ENCODE peak calls at places on chromosomes 7 and 10, in four cellular contexts. Q, A, N and E are unnamed samples.

GRCh38 chr7:28465697-28466096 is 53.4 kb downstream of the CREB5 start:
- DNase-seq in Q (no peak), A (no peak), N (no peak), E (no peak)

GRCh38 chr7:13989944-13990295 is 454 bp upstream of the ETV1 start:
- DNase-seq in Q (no peak), A (no peak), N (peak; percentile 20), E (no peak)

GRCh38 chr10:74917481-74918077 is 91.2 kb downstream of the KAT6B start:
- DNase-seq in Q (no peak), A (no peak), N (no peak), E (no peak)

GRCh38 chr7:121140790-121141189 is 152.3 kb downstream of the CPED1 start:
- DNase-seq in Q (no peak), A (no peak), N (no peak), E (no peak)

GRCh38 chr7:3162286-3162685 is 118.6 kb upstream of the CARD11 start:
- DNase-seq in Q (no peak), A (no peak), N (no peak), E (no peak)

GRCh38 chr7:143380264-143380645 is 890 bp upstream of the ZYX start:
- DNase-seq in Q (peak; percentile 96), A (peak; percentile 89), N (peak; percentile 83), E (peak; percentile 86)

GRCh38 chr10:78301891-78302738 is 268.5 kb downstream of the RPS24 start:
- DNase-seq in Q (no peak), A (no peak), N (peak; percentile 44), E (no peak)

GRCh38 chr7:77753173-77753572 is 45.1 kb downstream of the TMEM60 start:
- DNase-seq in Q (no peak), A (no peak), N (no peak), E (no peak)

GRCh38 chr7:11714676-11715075 is 117.3 kb downstream of the THSD7A start:
- DNase-seq in Q (no peak), A (no peak), N (no peak), E (no peak)

GRCh38 chr7:33243319-33243881 is 114.0 kb downstream of the BBS9 start:
- DNase-seq in Q (no peak), A (no peak), N (no peak), E (no peak)

GRCh38 chr10:1149793-1150637 is 93.8 kb downstream of the WDR37 start:
- DNase-seq in Q (peak; percentile 67), A (no peak), N (no peak), E (no peak)

GRCh38 chr10:117616179-117616578 is 73.6 kb downstream of the EMX2 start:
- DNase-seq in Q (no peak), A (no peak), N (no peak), E (no peak)

GRCh38 chr10:1654811-1655356 is 82.4 kb downstream of the ADARB2 start:
- DNase-seq in Q (no peak), A (no peak), N (no peak), E (peak; percentile 31)

GRCh38 chr7:44811093-44811492 is 14.6 kb downstream of the PPIA start:
- DNase-seq in Q (no peak), A (no peak), N (no peak), E (no peak)

GRCh38 chr7:35036361-35037171 is 719 bp downstream of the DPY19L1 start:
- DNase-seq in Q (peak; percentile 87), A (peak; percentile 62), N (peak; percentile 60), E (peak; percentile 51)

GRCh38 chr10:1107679-1108078 is 51.5 kb downstream of the WDR37 start:
- DNase-seq in Q (no peak), A (no peak), N (no peak), E (no peak)

GRCh38 chr10:8581521-8582225 is 527.2 kb downstream of the GATA3 start:
- DNase-seq in Q (no peak), A (no peak), N (peak; percentile 67), E (no peak)

GRCh38 chr7:37540917-37541316 is 92.3 kb upstream of the ELMO1 start:
- DNase-seq in Q (no peak), A (no peak), N (no peak), E (peak; percentile 23)

GRCh38 chr7:67021260-67021659 is 24.6 kb downstream of the TYW1 start:
- DNase-seq in Q (no peak), A (no peak), N (no peak), E (no peak)

GRCh38 chr7:109376576-109376975 is 806.9 kb downstream of the DNAJB9 start:
- DNase-seq in Q (no peak), A (no peak), N (no peak), E (no peak)

GRCh38 chr10:91412688-91413087 is 2.5 kb downstream of the HECTD2 start:
- DNase-seq in Q (no peak), A (no peak), N (no peak), E (no peak)

GRCh38 chr10:130194991-130195645 is 58.9 kb downstream of the GLRX3 start:
- DNase-seq in Q (no peak), A (no peak), N (no peak), E (no peak)

GRCh38 chr10:24448351-24449009 is 239.5 kb downstream of the KIAA1217 start:
- DNase-seq in Q (no peak), A (no peak), N (no peak), E (no peak)

GRCh38 chr7:44973610-44974401 is 5.0 kb downstream of the MYO1G start:
- DNase-seq in Q (peak; percentile 74), A (peak; percentile 55), N (no peak), E (no peak)

GRCh38 chr10:34737772-34738169 is 77.3 kb downstream of the PARD3 start:
- DNase-seq in Q (no peak), A (no peak), N (no peak), E (no peak)

GRCh38 chr7:73442903-73443542 is 9.4 kb downstream of the FZD9 start:
- DNase-seq in Q (no peak), A (no peak), N (no peak), E (peak; percentile 12)

GRCh38 chr7:7550663-7551062 is 15.0 kb upstream of the COL28A1 start:
- DNase-seq in Q (no peak), A (no peak), N (no peak), E (no peak)

GRCh38 chr7:128167316-128167691 is 73.8 kb upstream of the LEP start:
- DNase-seq in Q (no peak), A (no peak), N (peak; percentile 8), E (peak; percentile 45)

GRCh38 chr7:114708646-114709045 is 213.2 kb upstream of the MDFIC start:
- DNase-seq in Q (no peak), A (no peak), N (peak; percentile 78), E (no peak)

GRCh38 chr10:125128397-125129075 is 31.8 kb downstream of the CTBP2 start:
- DNase-seq in Q (no peak), A (no peak), N (no peak), E (no peak)

GRCh38 chr10:125129076-125129458 is 31.3 kb downstream of the CTBP2 start:
- DNase-seq in Q (no peak), A (no peak), N (peak; percentile 3), E (no peak)

GRCh38 chr10:125130260-125130659 is 30.1 kb downstream of the CTBP2 start:
- DNase-seq in Q (no peak), A (no peak), N (no peak), E (peak; percentile 68)

GRCh38 chr10:125132331-125132730 is 28.0 kb downstream of the CTBP2 start:
- DNase-seq in Q (no peak), A (no peak), N (peak; percentile 3), E (no peak)

GRCh38 chr10:125130886-125131285 is 29.5 kb downstream of the CTBP2 start:
- DNase-seq in Q (no peak), A (no peak), N (no peak), E (peak; percentile 41)
- H3K27ac ChIP-seq in Q (no peak overlapping the region), A (peak overlapping the region; percentile 17), N (no peak overlapping the region), E (no peak overlapping the region)

GRCh38 chr10:132991706-132992432 is 49.5 kb upstream of the CFAP46 start:
- DNase-seq in Q (peak; percentile 3), A (peak; percentile 3), N (no peak), E (no peak)

GRCh38 chr10:132994371-132994796 is 52.0 kb upstream of the CFAP46 start:
- DNase-seq in Q (no peak), A (no peak), N (no peak), E (no peak)

GRCh38 chr10:132992433-132993215 is 50.3 kb upstream of the CFAP46 start:
- DNase-seq in Q (peak; percentile 40), A (peak; percentile 14), N (no peak), E (no peak)

GRCh38 chr10:132994811-132995210 is 52.4 kb upstream of the CFAP46 start:
- DNase-seq in Q (peak; percentile 44), A (no peak), N (no peak), E (no peak)

DNA sequence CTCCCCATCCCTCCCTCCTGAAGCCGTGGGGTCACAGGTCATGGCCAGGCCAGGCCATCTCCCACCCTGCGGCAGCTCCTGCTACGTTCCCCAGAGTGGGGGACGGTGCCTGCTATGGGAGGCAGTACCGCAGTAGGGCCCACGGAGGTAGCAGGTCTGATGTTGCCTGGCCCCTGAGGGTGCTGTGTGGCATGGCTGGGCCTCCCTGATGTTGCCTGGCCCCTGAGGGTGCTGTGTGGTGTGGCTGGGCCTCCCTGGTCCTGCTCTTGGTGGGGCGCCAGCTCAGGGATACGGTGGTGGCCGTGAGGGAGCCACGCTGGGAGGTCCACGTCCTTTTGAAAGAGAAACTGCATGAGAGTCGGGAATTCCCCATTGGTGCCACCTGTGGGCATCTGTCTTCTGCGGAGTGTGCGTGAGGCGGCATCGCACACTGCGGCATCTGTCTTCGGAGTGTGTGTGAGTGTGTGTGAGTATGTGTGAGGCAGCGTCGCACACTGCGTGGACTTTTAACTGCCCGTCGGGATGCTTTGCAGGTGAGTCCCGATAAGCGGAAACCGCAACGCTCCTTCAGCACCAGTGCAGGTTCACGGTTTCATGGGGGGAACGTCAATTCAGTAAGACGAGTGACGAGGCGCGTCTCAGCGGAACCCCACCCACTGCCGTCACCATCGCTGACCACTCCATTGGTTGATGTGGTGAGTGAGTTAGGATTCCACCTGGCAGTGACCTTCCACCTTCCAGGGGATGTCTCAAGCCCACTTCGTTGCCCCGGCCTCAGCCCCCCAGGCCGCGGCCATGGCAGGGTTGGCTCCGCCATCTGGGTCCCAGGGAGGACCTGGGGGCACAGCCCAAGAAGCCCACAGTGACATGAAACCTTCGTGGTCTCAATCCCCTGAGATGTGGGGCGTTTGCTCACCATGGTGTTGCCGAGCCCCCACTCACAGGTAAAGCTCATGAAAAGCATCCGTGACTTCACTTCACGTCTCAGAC is 51.2 kb upstream of the CFAP46 start:
- DNase-seq in Q (peak; percentile 37), A (peak; percentile 7), N (no peak), E (no peak)
- H3K27ac ChIP-seq in Q (no peak overlapping the region), A (no peak overlapping the region), N (no peak overlapping the region), E (no peak overlapping the region)

GRCh38 chr10:94459385-94459784 is 57.0 kb downstream of the TBC1D12 start:
- DNase-seq in Q (peak; percentile 39), A (no peak), N (no peak), E (no peak)
- H3K27ac ChIP-seq in Q (no peak overlapping the region), A (no peak overlapping the region), N (no peak overlapping the region), E (no peak overlapping the region)

DNA sequence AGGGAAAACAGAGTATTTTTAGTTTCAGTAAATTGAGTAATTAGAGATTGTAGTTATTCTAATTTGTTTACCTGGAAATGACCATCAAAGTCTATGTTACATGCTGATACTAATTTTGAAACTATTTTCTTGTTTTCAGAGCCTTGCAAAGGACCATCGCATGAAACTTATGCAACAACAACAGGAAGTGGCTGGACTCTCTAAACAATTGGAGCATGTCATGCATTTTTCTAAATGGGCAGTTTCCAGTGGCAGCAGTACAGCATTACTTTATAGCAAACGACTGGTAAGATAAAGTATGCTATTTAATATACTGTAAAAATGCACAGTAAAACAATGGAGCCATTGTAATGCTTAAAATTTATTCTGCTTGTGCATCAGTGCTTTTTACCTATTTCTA is 78.5 kb downstream of the TRIM24 start:
- DNase-seq in Q (no peak), A (no peak), N (no peak), E (no peak)
- H3K27ac ChIP-seq in Q (no peak overlapping the region), A (no peak overlapping the region), N (no peak overlapping the region), E (no peak overlapping the region)

GRCh38 chr10:79386637-79387465 is 39.6 kb downstream of the PPIF start:
- DNase-seq in Q (no peak), A (peak; percentile 11), N (peak; percentile 2), E (peak; percentile 18)
- H3K27ac ChIP-seq in Q (no peak overlapping the region), A (peak overlapping the region; percentile 48), N (no peak overlapping the region), E (no peak overlapping the region)